ENCODE peak calls at places on chromosomes 6 and 20, in five cellular contexts. W, T, B, F and C are unnamed samples.
A peak's percentile ranks its signal among the peaks of the same experiment; 100 is the strongest.

GRCh38 chr20:49823152-49823847 is 10.7 kb downstream of the SLC9A8 start:
- DNase-seq in W (no peak), T (no peak), B (no peak), F (no peak), C (peak; percentile 22)

GRCh38 chr6:168905451-168906090 is 348.1 kb downstream of the THBS2 start:
- DNase-seq in W (no peak), T (no peak), B (no peak), F (peak; percentile 52), C (no peak)

GRCh38 chr6:136550330-136551071 is at the start of gene MAP7:
- DNase-seq in W (peak; percentile 86), T (no peak), B (peak; percentile 36), F (peak; percentile 85), C (peak; percentile 90)

GRCh38 chr6:16158943-16159557 is 30.2 kb downstream of the MYLIP start:
- DNase-seq in W (no peak), T (no peak), B (no peak), F (no peak), C (no peak)

GRCh38 chr20:62067547-62068260 is 2.0 kb upstream of the TAF4 start:
- DNase-seq in W (no peak), T (no peak), B (no peak), F (no peak), C (no peak)

GRCh38 chr6:46484081-46484820 is 7.0 kb downstream of the RCAN2 start:
- DNase-seq in W (no peak), T (no peak), B (no peak), F (no peak), C (no peak)

GRCh38 chr20:48697845-48698491 is 129.8 kb downstream of the PREX1 start:
- DNase-seq in W (no peak), T (peak; percentile 69), B (no peak), F (peak; percentile 96), C (no peak)

GRCh38 chr6:139800837-139801236 is 426.4 kb upstream of the CITED2 start:
- DNase-seq in W (no peak), T (no peak), B (no peak), F (no peak), C (peak; percentile 41)

GRCh38 chr6:26017567-26017966 is 55.0 kb downstream of the TRIM38 start:
- DNase-seq in W (no peak), T (no peak), B (peak; percentile 61), F (peak; percentile 56), C (peak; percentile 34)

GRCh38 chr6:55679503-55679902 is 100.5 kb upstream of the HMGCLL1 start:
- DNase-seq in W (no peak), T (peak; percentile 68), B (no peak), F (no peak), C (no peak)

GRCh38 chr6:63573899-63574553 is 1.7 kb downstream of the LOC128125822 start:
- DNase-seq in W (no peak), T (no peak), B (peak; percentile 7), F (peak; percentile 59), C (peak; percentile 59)

GRCh38 chr6:139515511-139515910 is 141.1 kb upstream of the CITED2 start:
- DNase-seq in W (no peak), T (no peak), B (no peak), F (no peak), C (no peak)

GRCh38 chr6:126181173-126181741 is 158.7 kb upstream of the CENPW start:
- DNase-seq in W (no peak), T (no peak), B (no peak), F (peak; percentile 54), C (no peak)

GRCh38 chr20:23066772-23067171 is 17.3 kb upstream of the THBD start:
- DNase-seq in W (no peak), T (no peak), B (no peak), F (no peak), C (no peak)

GRCh38 chr20:23069073-23069472 is 17.1 kb downstream of the CD93 start:
- DNase-seq in W (no peak), T (no peak), B (no peak), F (no peak), C (no peak)

GRCh38 chr20:23063573-23063972 is 14.1 kb upstream of the THBD start:
- DNase-seq in W (no peak), T (no peak), B (no peak), F (no peak), C (no peak)

GRCh38 chr20:23065438-23066201 is 16.1 kb upstream of the THBD start:
- DNase-seq in W (no peak), T (no peak), B (no peak), F (no peak), C (no peak)

DNA sequence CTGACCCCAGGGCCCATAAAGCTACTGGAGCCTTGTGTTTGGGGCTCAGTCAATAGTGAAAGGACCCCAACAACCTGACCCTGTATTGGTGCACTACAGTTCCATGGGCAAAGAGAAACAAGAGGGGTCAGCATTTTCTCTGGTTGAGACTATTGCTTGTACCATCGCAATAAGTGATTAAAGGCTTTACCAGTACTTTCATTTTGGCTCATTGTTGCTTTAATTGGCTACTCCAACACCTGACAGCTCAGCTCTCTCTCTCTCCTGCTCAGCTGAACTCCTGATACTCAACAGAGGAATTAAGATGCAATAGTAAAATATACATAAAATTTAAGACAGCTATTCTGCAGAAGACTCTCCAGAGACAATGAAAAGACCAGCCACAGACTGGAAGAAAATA is 17.8 kb downstream of the CD93 start:
- DNase-seq in W (no peak), T (no peak), B (no peak), F (no peak), C (peak; percentile 18)
- TF ChIP-seq CTCF in W (no peak), T (no peak), B (no peak), F (no peak), C (no peak)

GRCh38 chr6:108168501-108168979 is 2.7 kb downstream of the NR2E1 start:
- DNase-seq in W (peak; percentile 47), T (peak; percentile 66), B (no peak), F (no peak), C (peak; percentile 26)
- TF ChIP-seq CTCF in W (peak; percentile 22), T (peak; percentile 53), B (no peak), F (no peak), C (peak; percentile 32)

DNA sequence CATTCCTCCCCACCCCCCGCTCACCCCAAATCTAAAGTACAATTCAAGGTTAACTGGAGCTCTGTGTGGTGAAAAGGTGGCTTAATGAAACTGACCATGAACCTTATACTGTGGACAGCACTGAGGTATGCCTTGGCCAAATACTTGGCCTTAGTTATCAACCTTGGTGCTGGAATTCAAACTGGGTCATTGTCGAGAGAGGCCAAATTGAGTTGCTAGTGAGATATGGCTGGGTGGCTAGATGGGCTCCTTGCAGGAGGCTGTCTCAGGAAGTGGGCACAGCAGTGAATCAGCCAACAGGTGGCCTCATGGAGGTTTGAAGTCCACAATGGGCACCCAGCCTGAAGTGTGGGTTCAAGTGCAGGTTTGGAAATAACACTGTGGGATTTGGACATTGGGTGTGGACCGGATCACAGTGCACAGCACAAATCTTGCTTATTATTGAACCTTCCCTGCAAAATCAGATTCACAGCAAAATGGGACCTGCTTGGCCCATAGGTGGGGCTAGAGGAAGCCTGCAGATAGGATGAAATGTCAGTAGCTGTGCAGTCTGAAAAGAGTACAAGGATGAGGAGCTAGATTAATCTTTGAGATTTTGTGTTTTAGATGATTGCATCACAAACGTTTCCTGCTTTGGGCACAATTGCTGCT is 5.6 kb upstream of the BTBD3 start:
- DNase-seq in W (peak; percentile 22), T (no peak), B (no peak), F (no peak), C (peak; percentile 50)
- TF ChIP-seq CTCF in W (peak; percentile 42), T (peak; percentile 63), B (peak; percentile 18), F (peak; percentile 42), C (peak; percentile 85)

DNA sequence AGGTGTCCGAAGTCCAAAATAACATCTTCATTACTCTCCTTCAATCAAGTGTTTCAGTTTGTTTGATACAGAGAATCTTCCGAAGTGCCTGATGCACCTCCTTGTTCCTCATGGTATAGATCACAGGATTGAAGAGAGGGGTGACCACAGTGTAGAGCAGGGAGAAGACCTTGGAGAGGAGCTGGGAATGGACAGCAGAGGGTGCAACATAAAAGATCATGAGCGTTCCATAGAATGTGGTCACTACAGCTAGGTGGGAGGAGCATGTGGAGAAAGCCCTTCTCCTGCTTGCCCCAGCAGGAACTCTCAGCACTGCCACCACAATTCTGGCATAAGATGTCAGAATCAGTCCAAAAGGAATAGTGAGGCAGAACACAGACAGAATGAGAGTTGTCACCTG is 11.9 kb downstream of the OR12D1 start:
- DNase-seq in W (no peak), T (no peak), B (no peak), F (no peak), C (no peak)
- TF ChIP-seq CTCF in W (no peak), T (no peak), B (no peak), F (no peak), C (no peak)